ENCODE peak calls at places on chromosomes 1 and 21, in seven cellular contexts. One of them, this sample, is unnamed. For H3K4me1, the result is how much of the 10 kb centered on the place peaks cover.

GRCh38 chr1:230002164-230002803 is 64.8 kb upstream of the GALNT2 start:
- DNase-seq in adrenal gland: no peak
- DNase-seq in MM.1S: no peak
- DNase-seq in heart right ventricle: peak
- DNase-seq in cardiac muscle cell: no peak
- DNase-seq in mammary epithelial cell: no peak
- DNase-seq in right cardiac atrium: peak
- DNase-seq in this sample: no peak

GRCh38 chr1:187070076-187070475 is 241.3 kb downstream of the PLA2G4A start:
- DNase-seq in MM.1S: no peak
- DNase-seq in cardiac muscle cell: no peak
- DNase-seq in adrenal gland: no peak
- DNase-seq in mammary epithelial cell: peak
- DNase-seq in heart right ventricle: no peak
- DNase-seq in right cardiac atrium: no peak
- DNase-seq in this sample: no peak

GRCh38 chr1:22363403-22364325 is 88.0 kb upstream of the ZBTB40 start:
- DNase-seq in mammary epithelial cell: no peak
- DNase-seq in MM.1S: no peak
- DNase-seq in cardiac muscle cell: no peak
- DNase-seq in right cardiac atrium: no peak
- DNase-seq in adrenal gland: no peak
- DNase-seq in heart right ventricle: no peak
- DNase-seq in this sample: no peak

GRCh38 chr1:107365874-107366273 is 225.0 kb downstream of the NTNG1 start:
- DNase-seq in MM.1S: no peak
- DNase-seq in right cardiac atrium: no peak
- DNase-seq in cardiac muscle cell: no peak
- DNase-seq in heart right ventricle: no peak
- DNase-seq in mammary epithelial cell: peak
- DNase-seq in adrenal gland: no peak
- DNase-seq in this sample: no peak

GRCh38 chr1:33097137-33097611 is 16.2 kb downstream of the AZIN2 start:
- DNase-seq in MM.1S: no peak
- DNase-seq in mammary epithelial cell: no peak
- DNase-seq in adrenal gland: no peak
- DNase-seq in right cardiac atrium: no peak
- DNase-seq in cardiac muscle cell: no peak
- DNase-seq in heart right ventricle: no peak
- DNase-seq in this sample: peak

GRCh38 chr1:22412932-22413727 is 38.5 kb upstream of the ZBTB40 start:
- DNase-seq in mammary epithelial cell: peak
- DNase-seq in cardiac muscle cell: peak
- DNase-seq in adrenal gland: peak
- DNase-seq in MM.1S: no peak
- DNase-seq in right cardiac atrium: no peak
- DNase-seq in heart right ventricle: no peak
- DNase-seq in this sample: peak

GRCh38 chr1:228174482-228175315 is 9.1 kb downstream of the IBA57 start:
- DNase-seq in mammary epithelial cell: no peak
- DNase-seq in right cardiac atrium: peak
- DNase-seq in MM.1S: no peak
- DNase-seq in adrenal gland: no peak
- DNase-seq in cardiac muscle cell: no peak
- DNase-seq in heart right ventricle: no peak
- DNase-seq in this sample: no peak

GRCh38 chr1:1179339-1179982 is 5.8 kb downstream of the TTLL10 start:
- DNase-seq in MM.1S: no peak
- DNase-seq in mammary epithelial cell: no peak
- DNase-seq in cardiac muscle cell: no peak
- DNase-seq in heart right ventricle: peak
- DNase-seq in right cardiac atrium: no peak
- DNase-seq in adrenal gland: no peak
- DNase-seq in this sample: no peak

GRCh38 chr21:31576428-31576827 is 83.1 kb upstream of the SOD1 start:
- DNase-seq in heart right ventricle: no peak
- DNase-seq in adrenal gland: no peak
- DNase-seq in MM.1S: no peak
- DNase-seq in cardiac muscle cell: no peak
- DNase-seq in right cardiac atrium: peak
- DNase-seq in mammary epithelial cell: no peak
- DNase-seq in this sample: no peak
- H3K4me1 ChIP-seq in heart right ventricle: under half
- H3K4me1 ChIP-seq in adrenal gland: under half
- H3K4me1 ChIP-seq in MM.1S: under half
- H3K4me1 ChIP-seq in cardiac muscle cell: under half
- H3K4me1 ChIP-seq in right cardiac atrium: under half
- H3K4me1 ChIP-seq in mammary epithelial cell: under half
- H3K4me1 ChIP-seq in this sample: under half

GRCh38 chr1:58365328-58365727 is 181.2 kb downstream of the OMA1 start:
- DNase-seq in heart right ventricle: no peak
- DNase-seq in cardiac muscle cell: no peak
- DNase-seq in right cardiac atrium: no peak
- DNase-seq in MM.1S: no peak
- DNase-seq in adrenal gland: no peak
- DNase-seq in mammary epithelial cell: no peak
- DNase-seq in this sample: no peak

GRCh38 chr1:58358311-58358710 is 188.2 kb downstream of the OMA1 start:
- DNase-seq in MM.1S: no peak
- DNase-seq in mammary epithelial cell: no peak
- DNase-seq in adrenal gland: no peak
- DNase-seq in cardiac muscle cell: peak
- DNase-seq in heart right ventricle: no peak
- DNase-seq in right cardiac atrium: no peak
- DNase-seq in this sample: no peak

GRCh38 chr1:58363639-58364038 is 182.9 kb downstream of the OMA1 start:
- DNase-seq in cardiac muscle cell: no peak
- DNase-seq in right cardiac atrium: no peak
- DNase-seq in heart right ventricle: no peak
- DNase-seq in MM.1S: no peak
- DNase-seq in mammary epithelial cell: no peak
- DNase-seq in adrenal gland: no peak
- DNase-seq in this sample: no peak

GRCh38 chr1:58356402-58356801 is 190.1 kb downstream of the OMA1 start:
- DNase-seq in right cardiac atrium: no peak
- DNase-seq in heart right ventricle: no peak
- DNase-seq in cardiac muscle cell: peak
- DNase-seq in adrenal gland: no peak
- DNase-seq in mammary epithelial cell: no peak
- DNase-seq in MM.1S: no peak
- DNase-seq in this sample: no peak

GRCh38 chr1:58361134-58361533 is 185.4 kb downstream of the OMA1 start:
- DNase-seq in right cardiac atrium: no peak
- DNase-seq in MM.1S: no peak
- DNase-seq in adrenal gland: no peak
- DNase-seq in cardiac muscle cell: no peak
- DNase-seq in mammary epithelial cell: no peak
- DNase-seq in heart right ventricle: no peak
- DNase-seq in this sample: no peak
- H3K4me3 ChIP-seq in right cardiac atrium: no peak
- H3K4me3 ChIP-seq in MM.1S: no peak
- H3K4me3 ChIP-seq in adrenal gland: no peak
- H3K4me3 ChIP-seq in cardiac muscle cell: no peak
- H3K4me3 ChIP-seq in mammary epithelial cell: no peak
- H3K4me3 ChIP-seq in heart right ventricle: no peak
- H3K4me3 ChIP-seq in this sample: no peak

DNA sequence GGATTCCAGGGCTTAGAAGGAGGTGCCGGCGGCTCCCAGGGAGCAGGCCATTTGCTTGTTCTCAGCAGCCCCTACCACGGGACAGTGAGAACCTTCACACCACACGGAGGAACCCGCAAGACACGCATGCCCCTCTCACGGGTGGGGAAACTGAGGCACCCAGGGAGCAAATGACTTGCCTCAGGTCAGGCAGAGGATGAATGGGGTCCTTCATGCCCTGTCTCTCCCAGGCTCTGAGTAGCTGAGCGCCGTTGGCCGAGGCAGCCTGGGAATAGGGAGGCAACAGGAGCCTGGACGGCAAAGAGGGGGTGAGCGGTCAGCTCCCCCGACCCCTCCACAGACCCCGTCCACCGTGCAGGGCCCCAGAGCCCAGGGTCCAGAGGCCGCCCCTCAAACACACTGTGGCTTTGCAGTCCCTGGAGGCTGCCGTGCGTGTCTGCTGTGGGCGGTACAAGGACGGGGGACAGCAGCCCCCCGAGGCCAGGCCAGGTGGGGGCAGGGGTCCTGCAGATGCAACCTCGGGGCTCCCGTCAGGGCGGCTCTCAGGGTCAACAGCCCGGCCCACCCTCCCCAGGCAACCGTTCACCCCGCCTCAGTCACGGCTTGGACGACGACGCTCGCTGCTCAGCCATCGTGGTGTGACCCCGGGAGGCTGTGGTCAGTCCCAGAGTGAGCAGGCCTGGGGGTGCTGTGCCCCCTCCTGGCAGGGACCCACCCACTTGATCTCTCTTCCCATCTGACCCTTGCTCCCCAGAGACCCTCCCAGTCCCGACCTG is 15.9 kb upstream of the COL6A2 start:
- DNase-seq in right cardiac atrium: no peak
- DNase-seq in heart right ventricle: peak
- DNase-seq in cardiac muscle cell: no peak
- DNase-seq in adrenal gland: no peak
- DNase-seq in mammary epithelial cell: no peak
- DNase-seq in MM.1S: no peak
- DNase-seq in this sample: no peak
- H3K27ac ChIP-seq in right cardiac atrium: no peak
- H3K27ac ChIP-seq in heart right ventricle: no peak
- H3K27ac ChIP-seq in cardiac muscle cell: no peak
- H3K27ac ChIP-seq in adrenal gland: no peak
- H3K27ac ChIP-seq in mammary epithelial cell: no peak
- H3K27ac ChIP-seq in MM.1S: no peak
- H3K27ac ChIP-seq in this sample: no peak

DNA sequence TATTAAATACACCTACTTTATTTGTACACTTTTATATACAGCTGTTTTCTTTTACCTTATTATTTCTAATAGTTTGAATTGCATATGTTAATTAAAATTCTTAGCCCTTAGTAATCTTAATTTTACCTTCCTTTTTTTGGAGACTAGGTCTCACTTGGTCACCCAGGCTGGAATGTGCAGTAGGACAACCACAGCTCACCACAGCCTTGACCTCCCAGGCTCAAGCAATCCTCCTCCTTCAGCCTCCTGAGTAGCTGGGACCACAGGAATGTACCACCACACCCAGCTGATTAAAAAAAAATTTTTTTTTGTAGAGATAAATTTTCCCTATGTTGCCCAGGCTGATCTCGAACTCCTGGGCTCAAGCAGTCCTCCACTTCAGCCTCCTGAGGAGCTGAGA is 15.0 kb upstream of the SDC3 start:
- DNase-seq in MM.1S: no peak
- DNase-seq in heart right ventricle: no peak
- DNase-seq in mammary epithelial cell: no peak
- DNase-seq in adrenal gland: no peak
- DNase-seq in right cardiac atrium: no peak
- DNase-seq in cardiac muscle cell: no peak
- DNase-seq in this sample: no peak
- H3K4me1 ChIP-seq in MM.1S: under half
- H3K4me1 ChIP-seq in heart right ventricle: under half
- H3K4me1 ChIP-seq in mammary epithelial cell: under half
- H3K4me1 ChIP-seq in adrenal gland: under half
- H3K4me1 ChIP-seq in right cardiac atrium: under half
- H3K4me1 ChIP-seq in cardiac muscle cell: under half
- H3K4me1 ChIP-seq in this sample: under half

DNA sequence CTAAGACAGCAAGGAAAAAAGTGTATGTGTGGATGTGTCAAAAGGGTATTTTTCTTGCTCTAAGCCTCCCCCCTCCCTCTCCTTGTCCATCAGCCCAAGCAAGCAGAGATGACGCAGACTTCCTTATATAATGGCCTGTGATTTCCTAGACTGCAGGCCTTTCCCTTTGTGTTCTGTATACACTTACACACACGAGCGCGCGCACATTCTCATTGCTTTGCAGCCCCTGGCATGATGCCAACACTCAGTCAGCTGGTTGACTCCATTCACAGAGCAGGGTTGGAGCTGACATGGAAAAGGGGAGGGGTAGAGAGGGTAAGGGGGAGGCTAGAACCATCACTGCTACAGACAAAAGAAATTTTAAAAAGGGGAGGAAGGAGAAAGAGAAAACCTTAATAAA is 41.8 kb downstream of the GATAD2B start:
- DNase-seq in MM.1S: no peak
- DNase-seq in heart right ventricle: peak
- DNase-seq in adrenal gland: peak
- DNase-seq in right cardiac atrium: peak
- DNase-seq in cardiac muscle cell: peak
- DNase-seq in mammary epithelial cell: peak
- DNase-seq in this sample: peak
- H3K4me3 ChIP-seq in MM.1S: no peak
- H3K4me3 ChIP-seq in heart right ventricle: no peak
- H3K4me3 ChIP-seq in adrenal gland: no peak
- H3K4me3 ChIP-seq in right cardiac atrium: no peak
- H3K4me3 ChIP-seq in cardiac muscle cell: no peak
- H3K4me3 ChIP-seq in mammary epithelial cell: no peak
- H3K4me3 ChIP-seq in this sample: peak

GRCh38 chr1:12593621-12594066 is 24.4 kb downstream of the DHRS3 start:
- DNase-seq in heart right ventricle: peak
- DNase-seq in adrenal gland: no peak
- DNase-seq in MM.1S: no peak
- DNase-seq in right cardiac atrium: peak
- DNase-seq in mammary epithelial cell: peak
- DNase-seq in cardiac muscle cell: no peak
- DNase-seq in this sample: no peak

GRCh38 chr1:12594490-12594889 is 23.5 kb downstream of the DHRS3 start:
- DNase-seq in right cardiac atrium: no peak
- DNase-seq in heart right ventricle: no peak
- DNase-seq in cardiac muscle cell: no peak
- DNase-seq in MM.1S: no peak
- DNase-seq in mammary epithelial cell: no peak
- DNase-seq in adrenal gland: no peak
- DNase-seq in this sample: no peak

GRCh38 chr1:12592496-12592895 is 25.5 kb downstream of the DHRS3 start:
- DNase-seq in right cardiac atrium: no peak
- DNase-seq in heart right ventricle: no peak
- DNase-seq in adrenal gland: no peak
- DNase-seq in MM.1S: no peak
- DNase-seq in mammary epithelial cell: no peak
- DNase-seq in cardiac muscle cell: no peak
- DNase-seq in this sample: no peak

GRCh38 chr1:12588695-12589094 is 29.3 kb downstream of the DHRS3 start:
- DNase-seq in adrenal gland: no peak
- DNase-seq in cardiac muscle cell: no peak
- DNase-seq in right cardiac atrium: no peak
- DNase-seq in MM.1S: no peak
- DNase-seq in heart right ventricle: no peak
- DNase-seq in mammary epithelial cell: no peak
- DNase-seq in this sample: no peak

DNA sequence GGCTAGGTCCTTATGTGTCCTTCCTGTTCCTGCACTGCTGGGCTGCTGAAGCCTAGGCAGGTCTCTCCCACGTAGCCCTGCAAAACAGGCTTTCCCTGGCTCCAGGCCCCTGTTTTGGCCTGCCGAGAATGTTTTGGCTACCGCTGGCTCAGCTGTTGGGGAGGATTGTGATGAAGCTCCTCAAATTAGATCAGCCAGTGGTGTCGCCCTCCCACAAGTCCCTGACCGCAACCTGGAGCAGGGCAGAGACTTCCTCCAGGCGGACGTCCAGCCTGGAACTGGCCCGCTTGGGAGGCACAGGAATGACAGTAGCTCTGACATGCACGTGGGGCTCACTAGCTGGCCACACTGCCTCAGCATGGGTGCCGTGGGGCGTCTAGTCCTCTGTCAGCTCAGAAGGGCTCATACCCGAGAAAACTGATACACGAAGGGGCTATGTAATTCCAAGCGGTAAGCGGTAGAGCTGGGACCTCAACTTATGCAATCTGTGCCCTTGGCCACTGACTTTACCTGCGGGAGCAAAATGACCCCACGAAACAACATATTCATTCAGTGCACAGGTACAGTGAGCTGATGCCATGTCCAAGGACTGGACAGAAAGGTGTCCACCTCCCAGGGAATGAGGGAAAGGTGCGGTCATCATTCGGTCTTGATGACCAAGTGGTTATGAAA is 26.6 kb downstream of the DHRS3 start:
- DNase-seq in MM.1S: no peak
- DNase-seq in mammary epithelial cell: peak
- DNase-seq in adrenal gland: no peak
- DNase-seq in cardiac muscle cell: no peak
- DNase-seq in heart right ventricle: peak
- DNase-seq in right cardiac atrium: peak
- DNase-seq in this sample: no peak
- H3K27ac ChIP-seq in MM.1S: no peak
- H3K27ac ChIP-seq in mammary epithelial cell: no peak
- H3K27ac ChIP-seq in adrenal gland: peak
- H3K27ac ChIP-seq in cardiac muscle cell: no peak
- H3K27ac ChIP-seq in heart right ventricle: peak
- H3K27ac ChIP-seq in right cardiac atrium: peak
- H3K27ac ChIP-seq in this sample: no peak

This sample was measured in SJSA1.